ENCODE peak calls at places on chromosomes 16 and 17, in five cellular contexts. U, L, T, M and X are unnamed samples.

GRCh38 chr17:74156878-74157277 is 46.6 kb upstream of the RPL38 start:
- DNase-seq in U (no peak), L (peak; percentile 12), T (no peak), M (no peak), X (no peak)

GRCh38 chr17:59851431-59852375 is 41.0 kb downstream of the TUBD1 start:
- DNase-seq in U (no peak), L (peak; percentile 82), T (no peak), M (no peak), X (peak; percentile 47)

GRCh38 chr16:87207509-87207908 is 109.7 kb downstream of the C16orf95 start:
- DNase-seq in U (no peak), L (no peak), T (no peak), M (no peak), X (no peak)

GRCh38 chr17:59311051-59311468 is 20.4 kb upstream of the YPEL2 start:
- DNase-seq in U (peak; percentile 80), L (no peak), T (peak; percentile 78), M (peak; percentile 50), X (peak; percentile 43)

GRCh38 chr17:72487731-72488325 is 367.0 kb downstream of the SOX9 start:
- DNase-seq in U (no peak), L (no peak), T (no peak), M (no peak), X (no peak)

GRCh38 chr17:81553616-81554181 is 1.5 kb upstream of the FAAP100 start:
- DNase-seq in U (no peak), L (peak; percentile 80), T (peak; percentile 16), M (no peak), X (no peak)

GRCh38 chr17:37131064-37131463 is 182.3 kb downstream of the AATF start:
- DNase-seq in U (peak; percentile 27), L (no peak), T (no peak), M (no peak), X (no peak)

GRCh38 chr17:50213026-50214015 is 11.9 kb upstream of the COL1A1 start:
- DNase-seq in U (peak; percentile 60), L (no peak), T (no peak), M (peak; percentile 62), X (peak; percentile 10)

GRCh38 chr17:50396261-50397110 is 837 bp downstream of the LRRC59 start:
- DNase-seq in U (peak; percentile 19), L (no peak), T (no peak), M (no peak), X (peak; percentile 83)

GRCh38 chr17:33983824-33984574 is 271.1 kb upstream of the CCL2 start:
- DNase-seq in U (no peak), L (no peak), T (no peak), M (no peak), X (no peak)

GRCh38 chr16:50680907-50681885 is at the start of gene SNX20:
- DNase-seq in U (no peak), L (no peak), T (no peak), M (no peak), X (peak; percentile 43)

GRCh38 chr17:17782425-17783120 is 54.2 kb downstream of the SREBF1 start:
- DNase-seq in U (peak; percentile 61), L (no peak), T (no peak), M (no peak), X (peak; percentile 46)

GRCh38 chr17:82862758-82863645 is 23.2 kb upstream of the ZNF750 start:
- DNase-seq in U (no peak), L (no peak), T (no peak), M (no peak), X (no peak)

GRCh38 chr16:56195151-56195550 is 3.9 kb downstream of the GNAO1 start:
- DNase-seq in U (no peak), L (no peak), T (no peak), M (no peak), X (no peak)

GRCh38 chr17:56230660-56231059 is 77.4 kb downstream of the ANKFN1 start:
- DNase-seq in U (no peak), L (no peak), T (no peak), M (no peak), X (no peak)

GRCh38 chr17:80944326-80944725 is 47.3 kb upstream of the CHMP6 start:
- DNase-seq in U (no peak), L (no peak), T (no peak), M (no peak), X (no peak)

GRCh38 chr16:13898233-13898632 is 21.7 kb upstream of the ERCC4 start:
- DNase-seq in U (no peak), L (no peak), T (no peak), M (no peak), X (no peak)

GRCh38 chr17:57524790-57525543 is 220.1 kb downstream of the CCDC182 start:
- DNase-seq in U (no peak), L (no peak), T (no peak), M (no peak), X (no peak)

GRCh38 chr16:53515811-53516210 is 12.8 kb upstream of the AKTIP start:
- DNase-seq in U (no peak), L (no peak), T (no peak), M (no peak), X (no peak)

GRCh38 chr17:39757931-39758873 is 20.5 kb downstream of the GRB7 start:
- DNase-seq in U (no peak), L (no peak), T (no peak), M (no peak), X (no peak)

GRCh38 chr16:10878644-10879498 is 1.9 kb downstream of the CIITA start:
- DNase-seq in U (peak; percentile 63), L (peak; percentile 84), T (no peak), M (no peak), X (peak; percentile 75)

GRCh38 chr17:55343900-55344513 is 77.6 kb downstream of the MMD start:
- DNase-seq in U (no peak), L (no peak), T (no peak), M (no peak), X (no peak)

GRCh38 chr16:30382398-30383015 is at the start of gene SEPTIN1:
- DNase-seq in U (no peak), L (no peak), T (no peak), M (peak; percentile 59), X (no peak)

GRCh38 chr17:81837641-81838040 is 2.8 kb upstream of the PPP1R27 start:
- DNase-seq in U (no peak), L (no peak), T (no peak), M (no peak), X (no peak)

GRCh38 chr16:31202402-31203385 is at the start of gene PYCARD:
- DNase-seq in U (peak; percentile 66), L (no peak), T (no peak), M (no peak), X (peak; percentile 45)

GRCh38 chr17:44607836-44608690 is 48.2 kb upstream of the MEIOC start:
- DNase-seq in U (peak; percentile 80), L (no peak), T (no peak), M (no peak), X (no peak)

GRCh38 chr17:57279432-57279831 is 23.1 kb downstream of the MSI2 start:
- DNase-seq in U (no peak), L (no peak), T (no peak), M (no peak), X (no peak)

GRCh38 chr16:83802135-83802534 is 5.6 kb upstream of the HSBP1 start:
- DNase-seq in U (peak; percentile 80), L (no peak), T (no peak), M (peak; percentile 35), X (no peak)

GRCh38 chr16:50547340-50547865 is 793 bp upstream of the NKD1 start:
- DNase-seq in U (peak; percentile 61), L (no peak), T (peak; percentile 26), M (peak; percentile 52), X (peak; percentile 63)

GRCh38 chr16:4358831-4359561 is 7.9 kb upstream of the PAM16 start:
- DNase-seq in U (peak; percentile 88), L (no peak), T (no peak), M (peak; percentile 80), X (peak; percentile 76)

GRCh38 chr17:58341861-58342475 is 10.0 kb downstream of the SUPT4H1 start:
- DNase-seq in U (no peak), L (no peak), T (no peak), M (no peak), X (no peak)

GRCh38 chr17:68437979-68438877 is 19.1 kb downstream of the WIPI1 start:
- DNase-seq in U (peak; percentile 35), L (peak; percentile 68), T (no peak), M (no peak), X (peak; percentile 72)

GRCh38 chr16:51394401-51394800 is 243.3 kb upstream of the SALL1 start:
- DNase-seq in U (no peak), L (no peak), T (no peak), M (no peak), X (no peak)

GRCh38 chr16:72409428-72409827 is 237.5 kb upstream of the PMFBP1 start:
- DNase-seq in U (peak; percentile 45), L (no peak), T (no peak), M (no peak), X (no peak)

GRCh38 chr16:19393226-19394074 is 24.2 kb upstream of the TMC5 start:
- DNase-seq in U (no peak), L (no peak), T (peak; percentile 89), M (no peak), X (peak; percentile 47)
- TF ChIP-seq POLR2AphosphoS5 in U (no peak), L (no peak), T (peak; percentile 63), M (no peak), X (peak; percentile 90)

GRCh38 chr17:12352127-12352526 is 313.6 kb upstream of the MYOCD start:
- DNase-seq in U (no peak), L (no peak), T (no peak), M (no peak), X (no peak)
- TF ChIP-seq POLR2AphosphoS5 in U (no peak), L (no peak), T (no peak), M (no peak), X (no peak)

DNA sequence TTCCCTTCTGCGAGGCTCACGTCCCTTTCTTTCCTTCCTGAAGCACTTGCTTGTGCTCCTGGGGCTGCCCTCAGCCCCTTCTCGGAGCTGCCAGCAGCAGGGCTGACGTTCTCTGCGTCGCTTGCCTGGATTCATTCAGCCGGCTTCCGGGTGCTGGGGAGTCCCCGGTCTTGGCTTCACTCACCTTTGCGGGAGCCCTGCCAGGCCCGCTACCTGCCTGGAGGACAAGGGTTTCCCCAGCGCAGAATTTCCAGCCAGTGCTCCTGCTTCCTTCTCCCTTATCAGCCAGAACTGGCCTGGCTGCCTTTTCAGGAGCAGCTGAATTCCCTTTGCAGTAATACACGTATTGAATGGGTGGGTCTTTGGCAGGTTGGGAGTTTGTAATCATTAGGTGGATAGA is 22.1 kb upstream of the IL17C start:
- DNase-seq in U (no peak), L (no peak), T (no peak), M (no peak), X (peak; percentile 98)
- TF ChIP-seq POLR2AphosphoS5 in U (no peak), L (no peak), T (no peak), M (no peak), X (peak; percentile 23)

DNA sequence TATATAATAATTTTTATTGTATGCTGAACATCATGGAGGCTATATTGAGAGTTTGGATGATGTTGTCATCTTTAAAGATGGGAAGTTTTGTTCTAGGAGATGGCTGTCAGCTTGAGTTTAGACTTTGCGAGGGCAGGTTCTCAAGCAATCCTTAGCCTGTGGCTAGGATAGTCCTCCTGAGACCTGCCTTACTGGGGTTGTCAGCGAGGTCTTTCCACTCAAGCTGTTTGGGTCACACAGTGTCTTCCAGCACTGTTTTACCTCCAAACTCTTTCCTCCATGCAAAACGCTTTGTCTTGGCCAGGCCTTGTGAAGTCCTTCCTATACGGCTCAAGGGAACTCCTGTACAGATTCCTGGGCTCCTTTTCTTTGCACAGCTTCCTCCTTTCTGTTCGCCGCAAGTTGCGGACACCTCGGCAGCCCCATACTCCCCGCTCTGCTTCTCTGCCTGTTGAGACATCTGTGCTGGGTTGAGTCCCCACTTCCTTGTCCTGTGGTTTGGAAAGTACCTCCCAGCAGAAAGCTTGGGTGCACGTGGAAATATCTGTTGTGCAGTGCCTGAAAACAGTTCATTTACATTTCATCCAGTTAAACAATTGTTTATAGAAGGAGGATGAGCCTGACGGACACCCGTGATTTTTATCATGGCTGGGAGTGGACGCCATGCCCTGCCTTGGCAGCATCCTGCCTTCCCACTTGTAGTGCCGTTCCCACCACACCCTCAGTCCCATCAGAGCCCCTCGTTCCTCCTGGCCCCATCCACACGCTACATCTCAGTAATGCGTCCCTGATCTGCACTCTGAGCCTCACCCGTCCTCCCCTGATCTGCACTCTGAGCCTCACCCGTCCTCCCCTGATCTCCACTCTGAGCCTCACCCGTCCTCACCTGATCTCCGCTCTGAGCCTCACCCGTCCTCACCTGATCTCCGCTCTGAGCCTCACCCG is 55.0 kb upstream of the CBFA2T3 start:
- DNase-seq in U (no peak), L (peak; percentile 76), T (no peak), M (no peak), X (peak; percentile 37)
- TF ChIP-seq POLR2AphosphoS5 in U (no peak), L (no peak), T (no peak), M (no peak), X (no peak)